ENCODE peak calls at places on chromosomes 16 and 17, in seven cellular contexts. V is A549, L is psoas muscle, F is tibial nerve, H is GM23248, S is HCT116, R is neural progenitor cell. T is an unnamed sample.
A peak's percentile ranks its signal among the peaks of the same experiment; 100 is the strongest.

GRCh38 chr16:75703341-75703740 is 2.1 kb upstream of the DUXB start:
- DNase-seq in L (no peak), V (no peak), F (no peak), H (peak; percentile 59), R (no peak), S (no peak), T (no peak)

GRCh38 chr17:66002807-66003206 is 189.1 kb downstream of the CEP112 start:
- DNase-seq in S (no peak), R (no peak), H (no peak), L (no peak), V (no peak), F (no peak), T (no peak)

GRCh38 chr16:30787613-30788378 is 791 bp upstream of the ZNF629 start:
- DNase-seq in H (peak; percentile 14), V (no peak), L (no peak), F (no peak), S (no peak), R (no peak), T (no peak)

GRCh38 chr16:87723224-87723619 is 42.6 kb downstream of the KLHDC4 start:
- DNase-seq in V (no peak), H (peak; percentile 79), L (peak; percentile 68), R (no peak), F (peak; percentile 40), S (no peak), T (no peak)

GRCh38 chr17:40311575-40311974 is 2.6 kb downstream of the RARA start:
- DNase-seq in F (peak; percentile 33), S (no peak), H (peak; percentile 70), L (peak; percentile 88), V (no peak), R (no peak), T (no peak)

GRCh38 chr17:6456914-6457687 is 12.8 kb downstream of the PIMREG start:
- DNase-seq in S (no peak), V (peak; percentile 57), L (peak; percentile 51), R (no peak), H (peak; percentile 87), F (no peak), T (peak; percentile 62)

GRCh38 chr17:77872714-77873517 is 85.6 kb upstream of the TNRC6C start:
- DNase-seq in L (no peak), F (no peak), V (no peak), S (no peak), R (no peak), H (no peak), T (no peak)

GRCh38 chr16:2663553-2664521 is 18.5 kb upstream of the KCTD5 start:
- DNase-seq in L (no peak), V (no peak), S (no peak), H (peak; percentile 71), R (no peak), F (no peak), T (no peak)

GRCh38 chr17:69050999-69051775 is 9.5 kb downstream of the ABCA9 start:
- DNase-seq in S (no peak), L (no peak), R (no peak), F (no peak), H (peak; percentile 76), V (no peak), T (no peak)

GRCh38 chr16:56460101-56460500 is 8.7 kb downstream of the OGFOD1 start:
- DNase-seq in F (no peak), H (no peak), L (no peak), S (no peak), V (no peak), R (no peak), T (no peak)

GRCh38 chr16:57985204-57986121 is 14.5 kb upstream of the CNGB1 start:
- DNase-seq in F (no peak), V (no peak), R (peak; percentile 35), H (no peak), L (peak; percentile 57), S (no peak), T (no peak)

GRCh38 chr16:28289939-28290862 is 2.1 kb upstream of the SBK1 start:
- DNase-seq in H (no peak), R (no peak), V (no peak), L (no peak), S (no peak), F (no peak), T (no peak)

GRCh38 chr16:70696952-70697600 is 11.2 kb upstream of the MTSS2 start:
- DNase-seq in V (no peak), H (no peak), R (no peak), L (no peak), F (no peak), S (no peak), T (no peak)

GRCh38 chr16:86880316-86881117 is 302.2 kb downstream of the FOXL1 start:
- DNase-seq in H (peak; percentile 42), L (no peak), R (no peak), F (no peak), S (no peak), V (no peak), T (no peak)

GRCh38 chr17:28364665-28365363 is at the start of gene SEBOX:
- DNase-seq in L (no peak), H (no peak), R (no peak), S (no peak), F (no peak), V (no peak), T (no peak)

GRCh38 chr17:7740481-7741001 is 23.0 kb downstream of the DNAH2 start:
- DNase-seq in V (no peak), F (no peak), H (no peak), R (no peak), L (peak; percentile 57), S (no peak), T (no peak)

GRCh38 chr16:77951788-77952187 is 70.6 kb upstream of the CLEC3A start:
- DNase-seq in S (peak; percentile 18), F (no peak), V (peak; percentile 25), R (peak; percentile 50), L (no peak), H (no peak), T (no peak)

GRCh38 chr16:84854759-84855158 is 35.0 kb downstream of the CRISPLD2 start:
- DNase-seq in S (no peak), R (no peak), V (no peak), L (peak; percentile 23), H (no peak), F (no peak), T (no peak)

GRCh38 chr17:81511800-81512559 is 619 bp downstream of the ACTG1 start:
- DNase-seq in H (peak; percentile 84), S (no peak), F (no peak), R (no peak), L (peak; percentile 75), V (peak; percentile 64), T (peak; percentile 84)

GRCh38 chr16:30088832-30089624 is 2.7 kb downstream of the TBX6 start:
- DNase-seq in R (no peak), F (no peak), V (no peak), S (no peak), H (no peak), L (no peak), T (no peak)

GRCh38 chr17:6090253-6090652 is 20.1 kb downstream of the WSCD1 start:
- DNase-seq in S (no peak), V (no peak), H (no peak), L (peak; percentile 28), F (no peak), R (no peak), T (no peak)

GRCh38 chr17:21174719-21175118 is 39.2 kb downstream of the TMEM11 start:
- DNase-seq in H (peak; percentile 16), S (no peak), L (peak; percentile 69), F (no peak), V (no peak), R (no peak), T (no peak)

GRCh38 chr16:69579783-69580182 is 14.0 kb downstream of the NFAT5 start:
- DNase-seq in F (no peak), L (no peak), S (no peak), H (no peak), R (no peak), V (no peak), T (no peak)

DNA sequence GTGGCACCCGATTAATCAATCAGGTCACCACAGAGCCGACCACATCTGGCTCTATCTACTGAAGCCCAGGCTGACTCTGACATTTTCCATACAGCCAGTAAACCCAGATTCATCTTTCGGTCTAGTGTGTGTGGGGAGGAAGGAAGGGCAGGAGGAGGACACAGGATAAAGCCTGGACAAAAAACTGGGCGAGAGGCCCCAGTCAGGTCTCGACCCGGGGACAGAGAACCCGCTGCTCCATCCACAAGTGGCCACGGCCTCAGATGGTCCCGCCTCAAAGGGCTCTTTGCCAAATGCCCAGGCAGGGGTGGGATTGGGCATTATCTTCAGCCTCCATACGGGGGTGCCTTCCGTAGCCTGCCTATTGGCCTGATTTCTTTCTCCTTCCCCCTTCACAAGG is 7.8 kb downstream of the ABR start:
- DNase-seq in F (no peak), H (no peak), R (no peak), V (no peak), L (no peak), S (no peak), T (no peak)
- H3K4me1 ChIP-seq in F (peaks cover 23% of the 10 kb centered on the region), H (peaks cover 4% of the 10 kb centered on the region), R (peaks cover 9% of the 10 kb centered on the region), V (no peaks in the 10 kb centered on the region), L (no peaks in the 10 kb centered on the region), S (no peaks in the 10 kb centered on the region), T (peaks cover 2% of the 10 kb centered on the region)

GRCh38 chr16:68553186-68553585 is 14.1 kb downstream of the ZFP90 start:
- DNase-seq in S (no peak), L (no peak), F (no peak), R (no peak), V (no peak), H (no peak), T (no peak)

DNA sequence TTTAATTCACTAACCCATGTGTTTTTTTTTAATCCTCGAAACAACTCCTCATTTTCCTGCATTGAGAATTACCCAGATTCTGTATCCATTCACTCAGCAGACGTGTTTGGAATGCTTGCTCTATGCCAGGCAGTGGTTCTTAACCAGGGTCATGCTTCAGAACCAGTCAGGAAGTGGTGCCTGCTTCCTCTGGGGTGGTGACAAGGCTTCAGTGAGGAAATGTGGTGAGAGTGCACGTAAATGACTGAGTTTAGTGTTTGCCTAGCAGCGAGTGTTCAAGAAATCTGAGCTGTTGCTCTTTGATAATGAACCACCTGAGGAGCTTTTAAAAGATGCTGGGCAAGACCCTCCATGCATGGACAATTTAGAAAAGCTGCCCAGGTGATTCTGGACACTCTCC is 9.9 kb downstream of the ZFP90 start:
- DNase-seq in R (no peak), S (no peak), F (no peak), L (no peak), H (no peak), V (no peak), T (no peak)
- H3K9me3 ChIP-seq in R (peaks cover 4% of the 10 kb centered on the region), S (peaks cover 9% of the 10 kb centered on the region), F (peaks cover 25% of the 10 kb centered on the region), L (peaks cover 26% of the 10 kb centered on the region), H (no peaks in the 10 kb centered on the region), V (peaks cover 81% of the 10 kb centered on the region), T (peaks cover 27% of the 10 kb centered on the region)

GRCh38 chr17:36911007-36911406 is 26.3 kb upstream of the LHX1 start:
- DNase-seq in S (no peak), R (no peak), V (no peak), H (no peak), L (no peak), F (no peak), T (no peak)
- H3K4me3 ChIP-seq in S (no peak overlapping the region), R (no peak overlapping the region), V (no peak overlapping the region), H (no peak overlapping the region), L (no peak overlapping the region), F (no peak overlapping the region), T (no peak overlapping the region)

GRCh38 chr16:54077412-54077821 is 209.2 kb downstream of the IRX3 start:
- DNase-seq in L (no peak), H (peak; percentile 76), R (no peak), F (no peak), S (no peak), V (peak; percentile 70), T (peak; percentile 47)

GRCh38 chr16:54075446-54075845 is 211.1 kb downstream of the IRX3 start:
- DNase-seq in F (no peak), H (no peak), L (no peak), R (no peak), V (no peak), S (no peak), T (no peak)

GRCh38 chr16:54076006-54076504 is 210.5 kb downstream of the IRX3 start:
- DNase-seq in H (no peak), L (no peak), S (no peak), F (no peak), V (no peak), R (no peak), T (no peak)

GRCh38 chr16:54080524-54081008 is 206.0 kb downstream of the IRX3 start:
- DNase-seq in V (peak; percentile 93), F (no peak), L (no peak), H (peak; percentile 62), S (no peak), R (no peak), T (peak; percentile 75)
- H3K4me1 ChIP-seq in V (peaks cover 61% of the 10 kb centered on the region), F (no peaks in the 10 kb centered on the region), L (no peaks in the 10 kb centered on the region), H (peaks cover 6% of the 10 kb centered on the region), S (peaks cover 3% of the 10 kb centered on the region), R (no peaks in the 10 kb centered on the region), T (peaks cover 21% of the 10 kb centered on the region)

T was measured in SJSA1.